ENCODE peak calls at places on chromosomes 12 and 14, in six cellular contexts. X is NCI-H774, O is A549, F is nephron progenitor cell, W is foreskin keratinocyte, Y is GM19239. J is an unnamed sample.

GRCh38 chr14:104968153-104968527 is 10.0 kb downstream of the AHNAK2 start:
- DNase-seq in X (no peak), O (peak), F (peak), W (no peak), Y (no peak), J (no peak)

GRCh38 chr14:101120636-101121398 is 217.3 kb upstream of the RTL1 start:
- DNase-seq in X (no peak), O (no peak), F (no peak), W (no peak), Y (peak), J (no peak)

GRCh38 chr12:6183689-6184441 is 16.3 kb upstream of the CD9 start:
- DNase-seq in X (no peak), O (no peak), F (no peak), W (no peak), Y (no peak), J (no peak)

GRCh38 chr14:93982684-93983007 is 6.3 kb upstream of the ASB2 start:
- DNase-seq in X (no peak), O (no peak), F (no peak), W (no peak), Y (no peak), J (no peak)

GRCh38 chr14:65927871-65928270 is 515.3 kb downstream of the FUT8 start:
- DNase-seq in X (peak), O (no peak), F (no peak), W (no peak), Y (no peak), J (no peak)

GRCh38 chr12:106307176-106307575 is 4.6 kb downstream of the TCP11L2 start:
- DNase-seq in X (no peak), O (no peak), F (no peak), W (no peak), Y (no peak), J (no peak)

GRCh38 chr12:2959508-2960431 is 573 bp downstream of the TEAD4 start:
- DNase-seq in X (peak), O (peak), F (peak), W (peak), Y (peak), J (peak)

GRCh38 chr12:120951-121350 is 54.4 kb downstream of the IQSEC3 start:
- DNase-seq in X (no peak), O (no peak), F (no peak), W (no peak), Y (no peak), J (no peak)

GRCh38 chr14:38202444-38203191 is 5.1 kb upstream of the SSTR1 start:
- DNase-seq in X (no peak), O (no peak), F (no peak), W (no peak), Y (no peak), J (no peak)

GRCh38 chr12:7450667-7451066 is 6.7 kb upstream of the CD163L1 start:
- DNase-seq in X (no peak), O (peak), F (no peak), W (peak), Y (no peak), J (no peak)

GRCh38 chr14:104289485-104289884 is 151.1 kb downstream of the KIF26A start:
- DNase-seq in X (no peak), O (no peak), F (no peak), W (no peak), Y (no peak), J (no peak)

GRCh38 chr14:50910495-50911420 is 33.5 kb downstream of the PYGL start:
- DNase-seq in X (no peak), O (no peak), F (no peak), W (no peak), Y (no peak), J (no peak)

GRCh38 chr14:104171948-104172347 is 33.6 kb downstream of the KIF26A start:
- DNase-seq in X (no peak), O (no peak), F (no peak), W (no peak), Y (no peak), J (no peak)

GRCh38 chr14:85479771-85480170 is 50.2 kb upstream of the FLRT2 start:
- DNase-seq in X (no peak), O (no peak), F (no peak), W (no peak), Y (no peak), J (no peak)